ENCODE peak calls at places on chromosomes 1 and 21, in five cellular contexts. One of them, this sample, is unnamed.

GRCh38 chr1:181073638-181074037 is 14.9 kb upstream of the IER5 start:
- DNase-seq in SK-MEL-5: peak; percentile 100
- DNase-seq in CD4-positive, alpha-beta T cell: no peak
- DNase-seq in NCI-H1092: no peak
- DNase-seq in A172: peak; percentile 100
- DNase-seq in this sample: peak; percentile 77

GRCh38 chr21:45709696-45710268 is 66.3 kb downstream of the PCBP3 start:
- DNase-seq in A172: no peak
- DNase-seq in CD4-positive, alpha-beta T cell: no peak
- DNase-seq in NCI-H1092: no peak
- DNase-seq in SK-MEL-5: no peak
- DNase-seq in this sample: no peak

GRCh38 chr1:28365864-28366263 is 3.7 kb upstream of the PHACTR4 start:
- DNase-seq in NCI-H1092: no peak
- DNase-seq in CD4-positive, alpha-beta T cell: no peak
- DNase-seq in A172: no peak
- DNase-seq in SK-MEL-5: no peak
- DNase-seq in this sample: no peak

GRCh38 chr1:203320546-203321272 is 15.4 kb downstream of the BTG2 start:
- DNase-seq in CD4-positive, alpha-beta T cell: peak; percentile 75
- DNase-seq in A172: no peak
- DNase-seq in NCI-H1092: peak; percentile 96
- DNase-seq in SK-MEL-5: no peak
- DNase-seq in this sample: no peak

GRCh38 chr1:79760521-79760920 is 754.0 kb upstream of the ADGRL4 start:
- DNase-seq in A172: no peak
- DNase-seq in SK-MEL-5: no peak
- DNase-seq in NCI-H1092: no peak
- DNase-seq in CD4-positive, alpha-beta T cell: no peak
- DNase-seq in this sample: no peak

GRCh38 chr1:229131243-229132105 is 139.4 kb upstream of the RAB4A start:
- DNase-seq in SK-MEL-5: no peak
- DNase-seq in CD4-positive, alpha-beta T cell: no peak
- DNase-seq in A172: no peak
- DNase-seq in NCI-H1092: no peak
- DNase-seq in this sample: no peak

GRCh38 chr1:227559499-227559898 is 3.9 kb upstream of the ZNF678 start:
- DNase-seq in SK-MEL-5: no peak
- DNase-seq in NCI-H1092: no peak
- DNase-seq in A172: no peak
- DNase-seq in CD4-positive, alpha-beta T cell: no peak
- DNase-seq in this sample: no peak

GRCh38 chr1:15856888-15857287 is 9.4 kb downstream of the SPEN start:
- DNase-seq in CD4-positive, alpha-beta T cell: no peak
- DNase-seq in SK-MEL-5: no peak
- DNase-seq in NCI-H1092: no peak
- DNase-seq in A172: no peak
- DNase-seq in this sample: no peak

GRCh38 chr1:152111515-152111968 is 3.7 kb downstream of the TCHH start:
- DNase-seq in A172: no peak
- DNase-seq in CD4-positive, alpha-beta T cell: no peak
- DNase-seq in NCI-H1092: peak; percentile 12
- DNase-seq in SK-MEL-5: peak; percentile 7
- DNase-seq in this sample: no peak

GRCh38 chr1:39852876-39853275 is 30.4 kb downstream of the TRIT1 start:
- DNase-seq in SK-MEL-5: no peak
- DNase-seq in A172: no peak
- DNase-seq in NCI-H1092: no peak
- DNase-seq in CD4-positive, alpha-beta T cell: no peak
- DNase-seq in this sample: no peak

GRCh38 chr1:221394011-221394544 is 347.8 kb downstream of the DUSP10 start:
- DNase-seq in SK-MEL-5: peak; percentile 52
- DNase-seq in A172: peak; percentile 17
- DNase-seq in CD4-positive, alpha-beta T cell: no peak
- DNase-seq in NCI-H1092: peak; percentile 7
- DNase-seq in this sample: peak; percentile 23

GRCh38 chr1:18542351-18542750 is 61.6 kb downstream of the KLHDC7A start:
- DNase-seq in CD4-positive, alpha-beta T cell: no peak
- DNase-seq in NCI-H1092: peak; percentile 42
- DNase-seq in SK-MEL-5: no peak
- DNase-seq in A172: no peak
- DNase-seq in this sample: no peak

GRCh38 chr1:166766942-166767341 is 72.3 kb upstream of the POGK start:
- DNase-seq in NCI-H1092: no peak
- DNase-seq in A172: no peak
- DNase-seq in CD4-positive, alpha-beta T cell: no peak
- DNase-seq in SK-MEL-5: no peak
- DNase-seq in this sample: no peak

GRCh38 chr1:43439781-43440180 is 13.9 kb downstream of the HYI start:
- DNase-seq in CD4-positive, alpha-beta T cell: no peak
- DNase-seq in SK-MEL-5: no peak
- DNase-seq in NCI-H1092: peak; percentile 53
- DNase-seq in A172: no peak
- DNase-seq in this sample: no peak

GRCh38 chr1:232856556-232856955 is 51.3 kb downstream of the MAP10 start:
- DNase-seq in A172: no peak
- DNase-seq in CD4-positive, alpha-beta T cell: no peak
- DNase-seq in NCI-H1092: no peak
- DNase-seq in SK-MEL-5: no peak
- DNase-seq in this sample: no peak

GRCh38 chr1:168845083-168845650 is 116.2 kb upstream of the DPT start:
- DNase-seq in NCI-H1092: no peak
- DNase-seq in CD4-positive, alpha-beta T cell: no peak
- DNase-seq in SK-MEL-5: no peak
- DNase-seq in A172: no peak
- DNase-seq in this sample: no peak

GRCh38 chr1:4755301-4756183 is 101.1 kb downstream of the AJAP1 start:
- DNase-seq in SK-MEL-5: no peak
- DNase-seq in CD4-positive, alpha-beta T cell: no peak
- DNase-seq in NCI-H1092: no peak
- DNase-seq in A172: no peak
- DNase-seq in this sample: no peak

GRCh38 chr1:53376742-53377437 is 49.0 kb upstream of the LRP8 start:
- DNase-seq in A172: no peak
- DNase-seq in NCI-H1092: no peak
- DNase-seq in CD4-positive, alpha-beta T cell: no peak
- DNase-seq in SK-MEL-5: no peak
- DNase-seq in this sample: no peak

GRCh38 chr1:22039594-22040347 is 12.7 kb upstream of the CDC42 start:
- DNase-seq in A172: peak; percentile 51
- DNase-seq in CD4-positive, alpha-beta T cell: peak; percentile 83
- DNase-seq in NCI-H1092: peak; percentile 84
- DNase-seq in SK-MEL-5: no peak
- DNase-seq in this sample: peak; percentile 32

GRCh38 chr1:82893712-82894111 is 1093.0 kb downstream of the ADGRL2 start:
- DNase-seq in NCI-H1092: no peak
- DNase-seq in CD4-positive, alpha-beta T cell: no peak
- DNase-seq in SK-MEL-5: no peak
- DNase-seq in A172: no peak
- DNase-seq in this sample: no peak

GRCh38 chr21:23725576-23725975 is 1881.7 kb downstream of the MRPL39 start:
- DNase-seq in NCI-H1092: no peak
- DNase-seq in CD4-positive, alpha-beta T cell: no peak
- DNase-seq in A172: no peak
- DNase-seq in SK-MEL-5: peak; percentile 54
- DNase-seq in this sample: no peak

GRCh38 chr1:8667869-8668595 is 149.4 kb downstream of the RERE start:
- DNase-seq in CD4-positive, alpha-beta T cell: no peak
- DNase-seq in SK-MEL-5: no peak
- DNase-seq in A172: peak; percentile 50
- DNase-seq in NCI-H1092: no peak
- DNase-seq in this sample: no peak

GRCh38 chr1:234907585-234908457 is 220.8 kb downstream of the TOMM20 start:
- DNase-seq in SK-MEL-5: no peak
- DNase-seq in CD4-positive, alpha-beta T cell: no peak
- DNase-seq in A172: no peak
- DNase-seq in NCI-H1092: no peak
- DNase-seq in this sample: no peak

GRCh38 chr1:85245456-85245855 is 14.0 kb downstream of the C1orf52 start:
- DNase-seq in NCI-H1092: no peak
- DNase-seq in SK-MEL-5: no peak
- DNase-seq in CD4-positive, alpha-beta T cell: no peak
- DNase-seq in A172: no peak
- DNase-seq in this sample: no peak

GRCh38 chr1:112723511-112723839 is 8.3 kb upstream of the PPM1J start:
- DNase-seq in SK-MEL-5: no peak
- DNase-seq in CD4-positive, alpha-beta T cell: no peak
- DNase-seq in NCI-H1092: no peak
- DNase-seq in A172: no peak
- DNase-seq in this sample: no peak

GRCh38 chr1:61752921-61753389 is 10.7 kb downstream of the PATJ start:
- DNase-seq in NCI-H1092: no peak
- DNase-seq in A172: no peak
- DNase-seq in SK-MEL-5: no peak
- DNase-seq in CD4-positive, alpha-beta T cell: no peak
- DNase-seq in this sample: no peak

GRCh38 chr1:94106716-94107115 is 14.2 kb downstream of the ABCA4 start:
- DNase-seq in A172: peak; percentile 37
- DNase-seq in SK-MEL-5: no peak
- DNase-seq in CD4-positive, alpha-beta T cell: no peak
- DNase-seq in NCI-H1092: no peak
- DNase-seq in this sample: no peak

GRCh38 chr1:19006000-19006399 is 49.5 kb upstream of the IFFO2 start:
- DNase-seq in SK-MEL-5: no peak
- DNase-seq in CD4-positive, alpha-beta T cell: no peak
- DNase-seq in NCI-H1092: no peak
- DNase-seq in A172: no peak
- DNase-seq in this sample: no peak

GRCh38 chr1:41268154-41268770 is 26.2 kb upstream of the SCMH1 start:
- DNase-seq in NCI-H1092: peak; percentile 42
- DNase-seq in CD4-positive, alpha-beta T cell: peak; percentile 61
- DNase-seq in A172: peak; percentile 67
- DNase-seq in SK-MEL-5: peak; percentile 60
- DNase-seq in this sample: peak; percentile 89

GRCh38 chr1:207186503-207186902 is 82.5 kb downstream of the C4BPA start:
- DNase-seq in NCI-H1092: no peak
- DNase-seq in CD4-positive, alpha-beta T cell: no peak
- DNase-seq in A172: peak; percentile 10
- DNase-seq in SK-MEL-5: no peak
- DNase-seq in this sample: no peak

GRCh38 chr1:109615879-109616278 is 3.5 kb downstream of the GNAT2 start:
- DNase-seq in A172: no peak
- DNase-seq in CD4-positive, alpha-beta T cell: no peak
- DNase-seq in NCI-H1092: no peak
- DNase-seq in SK-MEL-5: no peak
- DNase-seq in this sample: no peak

GRCh38 chr1:179953974-179954493 is 576 bp upstream of the CEP350 start:
- DNase-seq in CD4-positive, alpha-beta T cell: no peak
- DNase-seq in NCI-H1092: peak; percentile 33
- DNase-seq in A172: no peak
- DNase-seq in SK-MEL-5: peak; percentile 61
- DNase-seq in this sample: no peak

GRCh38 chr21:42646076-42646825 is 7.2 kb upstream of the PDE9A start:
- DNase-seq in A172: no peak
- DNase-seq in NCI-H1092: no peak
- DNase-seq in CD4-positive, alpha-beta T cell: no peak
- DNase-seq in SK-MEL-5: no peak
- DNase-seq in this sample: no peak

GRCh38 chr1:220441211-220441610 is 86.7 kb upstream of the MARK1 start:
- DNase-seq in A172: no peak
- DNase-seq in NCI-H1092: no peak
- DNase-seq in SK-MEL-5: no peak
- DNase-seq in CD4-positive, alpha-beta T cell: no peak
- DNase-seq in this sample: peak; percentile 20

GRCh38 chr1:16026723-16027484 is 5.1 kb downstream of the CLCNKA start:
- DNase-seq in NCI-H1092: no peak
- DNase-seq in CD4-positive, alpha-beta T cell: peak; percentile 30
- DNase-seq in SK-MEL-5: peak; percentile 15
- DNase-seq in A172: no peak
- DNase-seq in this sample: no peak

GRCh38 chr1:161139765-161140164 is 7.3 kb upstream of the DEDD start:
- DNase-seq in CD4-positive, alpha-beta T cell: peak; percentile 29
- DNase-seq in SK-MEL-5: peak; percentile 63
- DNase-seq in A172: peak; percentile 50
- DNase-seq in NCI-H1092: no peak
- DNase-seq in this sample: peak; percentile 64

This sample was measured in RWPE1.